ENCODE peak calls at places on chromosomes 4 and X, in seven cellular contexts. U is esophagus muscularis mucosa; A is fibroblast of the aortic adventitia; O is PC-3; Q is CD8-positive, alpha-beta T cell; H is lower lobe of right lung; W is fibroblast of mammary gland. B is an unnamed sample.

GRCh38 chrX:17987783-17988182 is 126.7 kb upstream of the RAI2 start:
- DNase-seq in U (no peak), A (no peak), O (no peak), Q (no peak), H (no peak), W (no peak), B (no peak)

GRCh38 chrX:55451990-55452824 is at the start of gene MAGEH1:
- DNase-seq in U (peak), A (peak), O (peak), Q (peak), H (peak), W (peak), B (peak)

GRCh38 chr4:88729146-88729755 is 31.6 kb upstream of the NAP1L5 start:
- DNase-seq in U (no peak), A (no peak), O (no peak), Q (no peak), H (no peak), W (no peak), B (no peak)

GRCh38 chr4:71429962-71430361 is 91.1 kb downstream of the SLC4A4 start:
- DNase-seq in U (no peak), A (no peak), O (no peak), Q (no peak), H (no peak), W (no peak), B (no peak)

GRCh38 chrX:154401045-154401799 is 3.0 kb downstream of the RPL10 start:
- DNase-seq in U (no peak), A (peak), O (peak), Q (no peak), H (no peak), W (peak), B (no peak)

GRCh38 chr4:181971973-181972372 is 271.2 kb upstream of the TENM3 start:
- DNase-seq in U (no peak), A (peak), O (no peak), Q (no peak), H (no peak), W (peak), B (peak)

GRCh38 chr4:30770049-30770549 is 49.9 kb downstream of the PCDH7 start:
- DNase-seq in U (no peak), A (peak), O (peak), Q (no peak), H (no peak), W (peak), B (peak)

GRCh38 chrX:115013705-115014104 is 3.7 kb downstream of the IL13RA2 start:
- DNase-seq in U (no peak), A (peak), O (peak), Q (no peak), H (no peak), W (peak), B (peak)

GRCh38 chrX:139834879-139835278 is 98.0 kb downstream of the ATP11C start:
- DNase-seq in U (no peak), A (peak), O (no peak), Q (no peak), H (no peak), W (no peak), B (no peak)

GRCh38 chr4:70313736-70314135 is 21.0 kb upstream of the CABS1 start:
- DNase-seq in U (no peak), A (no peak), O (no peak), Q (no peak), H (no peak), W (no peak), B (no peak)

GRCh38 chr4:70315928-70316327 is 18.9 kb upstream of the CABS1 start:
- DNase-seq in U (no peak), A (no peak), O (peak), Q (no peak), H (no peak), W (no peak), B (no peak)
- TF ChIP-seq CTCF in U (no peak), A (no peak), O (peak), Q (no peak), H (no peak), W (no peak), B (no peak)

GRCh38 chrX:40172980-40173661 is 75.4 kb upstream of the BCOR start:
- DNase-seq in U (no peak), A (no peak), O (no peak), Q (no peak), H (no peak), W (no peak), B (no peak)
- H3K4me3 ChIP-seq in U (peak), A (no peak), O (peak), Q (peak), H (peak), W (no peak), B (no peak)

GRCh38 chr4:106522839-106523238 is 154.3 kb upstream of the GIMD1 start:
- DNase-seq in U (no peak), A (no peak), O (peak), Q (no peak), H (no peak), W (peak), B (no peak)
- TF ChIP-seq CTCF in U (no peak), A (peak), O (peak), Q (no peak), H (no peak), W (peak), B (peak)

DNA sequence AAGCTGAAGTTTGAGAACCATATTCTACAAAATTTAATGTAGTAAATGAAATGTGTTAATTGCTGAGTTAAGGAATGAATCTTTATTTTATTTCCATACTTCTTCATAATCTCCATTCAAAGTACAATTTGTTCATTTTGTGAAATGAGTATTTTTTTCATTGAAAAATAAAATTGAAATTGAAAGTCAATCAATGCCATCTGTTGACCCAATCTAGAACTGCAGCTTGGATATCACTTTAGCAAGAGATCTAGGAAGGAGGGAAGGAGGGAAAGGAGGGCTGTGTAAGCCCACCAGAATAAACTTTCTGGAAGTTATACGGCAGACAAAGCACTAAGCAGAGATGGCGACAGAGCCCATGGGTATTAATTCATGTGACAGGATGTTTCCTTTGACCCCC is 128.4 kb downstream of the ZMAT1 start:
- DNase-seq in U (no peak), A (peak), O (peak), Q (no peak), H (no peak), W (peak), B (peak)
- H3K4me3 ChIP-seq in U (no peak), A (no peak), O (no peak), Q (no peak), H (no peak), W (no peak), B (no peak)

GRCh38 chr4:99285387-99285786 is 5.4 kb downstream of the ADH1A start:
- DNase-seq in U (no peak), A (no peak), O (no peak), Q (no peak), H (no peak), W (no peak), B (no peak)

GRCh38 chr4:99293357-99293756 is 2.6 kb upstream of the ADH1A start:
- DNase-seq in U (no peak), A (no peak), O (no peak), Q (no peak), H (no peak), W (no peak), B (no peak)

DNA sequence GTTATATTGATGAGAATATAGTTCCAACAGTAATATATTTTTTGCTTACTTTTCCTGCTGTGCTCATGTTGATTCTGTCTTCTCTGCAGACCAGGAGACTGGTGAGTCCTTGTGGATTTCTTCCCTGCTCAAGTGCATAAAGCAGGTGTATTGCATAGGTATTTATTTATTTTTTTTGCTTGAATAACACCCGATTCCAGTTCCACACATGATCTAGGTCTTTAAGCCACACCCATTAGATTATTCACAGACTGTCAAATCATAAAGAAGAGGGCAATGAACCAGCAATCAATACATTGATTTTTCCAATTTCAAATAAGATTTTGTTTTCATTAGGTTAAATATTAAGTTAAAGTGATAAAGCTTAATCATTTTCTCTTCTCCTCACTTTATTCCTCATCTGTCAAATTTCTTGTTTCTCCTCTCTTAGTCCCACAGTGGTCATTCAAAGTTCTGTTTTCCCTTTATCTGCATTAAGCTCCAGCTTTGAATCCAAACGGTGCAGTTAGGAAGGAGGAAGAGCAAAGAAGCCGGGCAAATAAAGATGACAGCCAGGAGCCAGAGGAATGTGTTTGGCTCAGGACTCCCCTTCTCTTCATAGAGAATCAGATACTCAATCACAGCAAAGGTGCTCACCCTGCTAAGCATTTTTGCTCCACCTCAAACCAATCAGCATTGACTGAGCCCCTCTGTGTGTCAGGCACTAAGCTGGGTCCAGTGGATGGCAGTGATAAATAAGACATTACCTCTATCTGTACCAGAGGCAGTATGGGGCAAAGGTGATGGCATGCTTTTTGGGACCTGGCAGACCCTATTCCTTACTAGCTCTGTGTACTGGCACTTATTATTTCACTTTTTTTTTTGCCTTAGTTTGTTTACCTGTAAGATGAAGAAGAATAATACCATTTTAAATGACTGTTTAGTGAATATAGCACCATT is at the start of gene ADH1A:
- DNase-seq in U (no peak), A (no peak), O (no peak), Q (no peak), H (no peak), W (no peak), B (no peak)
- TF ChIP-seq CTCF in U (no peak), A (no peak), O (no peak), Q (no peak), H (no peak), W (no peak), B (no peak)

GRCh38 chrX:134237363-134237702 is 351 bp downstream of the CCDC160 start:
- DNase-seq in U (no peak), A (no peak), O (no peak), Q (no peak), H (no peak), W (no peak), B (no peak)

GRCh38 chrX:134235236-134235635 is 1.7 kb upstream of the CCDC160 start:
- DNase-seq in U (no peak), A (no peak), O (peak), Q (no peak), H (no peak), W (no peak), B (no peak)

GRCh38 chrX:134240209-134240608 is 3.2 kb downstream of the CCDC160 start:
- DNase-seq in U (no peak), A (no peak), O (no peak), Q (no peak), H (no peak), W (no peak), B (no peak)

GRCh38 chrX:134239016-134239415 is 2.0 kb downstream of the CCDC160 start:
- DNase-seq in U (no peak), A (no peak), O (peak), Q (no peak), H (no peak), W (no peak), B (no peak)

GRCh38 chrX:134236690-134237362 is at the start of gene CCDC160:
- DNase-seq in U (no peak), A (no peak), O (peak), Q (no peak), H (peak), W (peak), B (peak)
- H3K4me3 ChIP-seq in U (peak), A (peak), O (peak), Q (no peak), H (peak), W (peak), B (peak)

GRCh38 chrX:2652106-2652505 is 39.0 kb upstream of the CD99 start:
- DNase-seq in U (no peak), A (no peak), O (no peak), Q (no peak), H (no peak), W (no peak), B (no peak)
- TF ChIP-seq CTCF in U (no peak), A (peak), O (peak), Q (no peak), H (no peak), W (peak), B (peak)

GRCh38 chr4:79209822-79210635 is 115.8 kb downstream of the NAA11 start:
- DNase-seq in U (no peak), A (no peak), O (no peak), Q (no peak), H (no peak), W (no peak), B (peak)

GRCh38 chr4:79211490-79211889 is 114.4 kb downstream of the NAA11 start:
- DNase-seq in U (no peak), A (no peak), O (no peak), Q (no peak), H (no peak), W (no peak), B (no peak)

GRCh38 chr4:79213040-79213439 is 112.8 kb downstream of the NAA11 start:
- DNase-seq in U (no peak), A (no peak), O (no peak), Q (no peak), H (no peak), W (no peak), B (no peak)

GRCh38 chr4:79212311-79212710 is 113.5 kb downstream of the NAA11 start:
- DNase-seq in U (no peak), A (no peak), O (no peak), Q (no peak), H (no peak), W (no peak), B (no peak)

DNA sequence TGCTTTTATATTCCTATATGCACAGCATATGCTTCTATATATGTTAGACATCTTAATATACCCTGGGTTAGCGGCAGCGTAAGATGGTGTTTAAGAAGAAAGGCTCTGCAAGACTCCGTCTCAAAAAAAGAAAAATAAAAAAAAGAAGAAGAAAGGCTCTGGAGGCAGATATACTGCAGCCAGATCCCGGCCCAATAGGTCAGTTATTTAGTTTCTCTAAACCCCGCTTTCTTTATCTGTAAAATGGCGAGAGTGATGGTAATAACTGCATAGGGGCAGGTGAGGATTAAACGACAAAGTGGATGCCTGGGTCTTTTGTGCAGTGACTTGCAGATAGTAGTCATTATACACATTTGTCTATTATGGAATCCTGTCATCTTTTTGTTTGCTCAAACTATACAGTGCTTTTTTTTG is 115.2 kb downstream of the NAA11 start:
- DNase-seq in U (no peak), A (no peak), O (no peak), Q (no peak), H (no peak), W (no peak), B (no peak)
- H3K4me3 ChIP-seq in U (no peak), A (no peak), O (no peak), Q (no peak), H (no peak), W (no peak), B (no peak)

GRCh38 chr4:79408063-79408462 is at the start of gene GK2:
- DNase-seq in U (no peak), A (no peak), O (no peak), Q (no peak), H (no peak), W (no peak), B (no peak)
- TF ChIP-seq CTCF in U (no peak), A (no peak), O (no peak), Q (no peak), H (no peak), W (no peak), B (no peak)